ENCODE peak calls at places on chromosomes 7 and 10, in nine cellular contexts. One of them, this sample, is unnamed. For H3K4me1, the result is how much of the 10 kb centered on the place peaks cover.

GRCh38 chr7:79176859-79177477 is 276.5 kb downstream of the MAGI2 start:
- DNase-seq in heart left ventricle: no peak
- DNase-seq in gastrocnemius medialis: no peak
- DNase-seq in stomach: no peak
- DNase-seq in naive thymus-derived CD4-positive, alpha-beta T cell: no peak
- DNase-seq in A549: peak
- DNase-seq in cardiac muscle cell: peak
- DNase-seq in SJSA1: no peak
- DNase-seq in kidney: no peak
- DNase-seq in this sample: no peak

GRCh38 chr7:106367018-106367420 is 82.2 kb upstream of the NAMPT start:
- DNase-seq in heart left ventricle: no peak
- DNase-seq in gastrocnemius medialis: no peak
- DNase-seq in stomach: no peak
- DNase-seq in naive thymus-derived CD4-positive, alpha-beta T cell: no peak
- DNase-seq in A549: no peak
- DNase-seq in cardiac muscle cell: peak
- DNase-seq in SJSA1: peak
- DNase-seq in kidney: no peak
- DNase-seq in this sample: no peak

GRCh38 chr7:35420657-35421056 is 166.8 kb upstream of the TBX20 start:
- DNase-seq in heart left ventricle: no peak
- DNase-seq in gastrocnemius medialis: no peak
- DNase-seq in stomach: no peak
- DNase-seq in naive thymus-derived CD4-positive, alpha-beta T cell: no peak
- DNase-seq in A549: no peak
- DNase-seq in cardiac muscle cell: no peak
- DNase-seq in SJSA1: no peak
- DNase-seq in kidney: no peak
- DNase-seq in this sample: no peak

GRCh38 chr10:118459642-118460193 is 117.6 kb upstream of the FAM204A start:
- DNase-seq in heart left ventricle: peak
- DNase-seq in gastrocnemius medialis: peak
- DNase-seq in stomach: peak
- DNase-seq in naive thymus-derived CD4-positive, alpha-beta T cell: peak
- DNase-seq in A549: peak
- DNase-seq in cardiac muscle cell: peak
- DNase-seq in SJSA1: peak
- DNase-seq in kidney: no peak
- DNase-seq in this sample: no peak

GRCh38 chr7:96649981-96650380 is 59.7 kb downstream of the SEM1 start:
- DNase-seq in heart left ventricle: no peak
- DNase-seq in gastrocnemius medialis: no peak
- DNase-seq in stomach: no peak
- DNase-seq in naive thymus-derived CD4-positive, alpha-beta T cell: no peak
- DNase-seq in A549: no peak
- DNase-seq in cardiac muscle cell: no peak
- DNase-seq in SJSA1: no peak
- DNase-seq in kidney: no peak
- DNase-seq in this sample: no peak

GRCh38 chr7:111647881-111648280 is 85.6 kb upstream of the IMMP2L start:
- DNase-seq in heart left ventricle: no peak
- DNase-seq in gastrocnemius medialis: no peak
- DNase-seq in stomach: no peak
- DNase-seq in naive thymus-derived CD4-positive, alpha-beta T cell: no peak
- DNase-seq in A549: no peak
- DNase-seq in cardiac muscle cell: no peak
- DNase-seq in SJSA1: no peak
- DNase-seq in kidney: no peak
- DNase-seq in this sample: no peak

GRCh38 chr10:46520941-46521340 is 35.5 kb downstream of the GPRIN2 start:
- DNase-seq in heart left ventricle: peak
- DNase-seq in gastrocnemius medialis: peak
- DNase-seq in stomach: peak
- DNase-seq in naive thymus-derived CD4-positive, alpha-beta T cell: no peak
- DNase-seq in A549: no peak
- DNase-seq in cardiac muscle cell: no peak
- DNase-seq in SJSA1: peak
- DNase-seq in kidney: peak
- DNase-seq in this sample: peak

GRCh38 chr7:5824297-5824610 is 42.8 kb upstream of the RNF216 start:
- DNase-seq in heart left ventricle: no peak
- DNase-seq in gastrocnemius medialis: no peak
- DNase-seq in stomach: no peak
- DNase-seq in naive thymus-derived CD4-positive, alpha-beta T cell: no peak
- DNase-seq in A549: no peak
- DNase-seq in cardiac muscle cell: no peak
- DNase-seq in SJSA1: no peak
- DNase-seq in kidney: peak
- DNase-seq in this sample: no peak

GRCh38 chr10:96413151-96413787 is 54.5 kb upstream of the OPALIN start:
- DNase-seq in heart left ventricle: peak
- DNase-seq in gastrocnemius medialis: no peak
- DNase-seq in stomach: no peak
- DNase-seq in naive thymus-derived CD4-positive, alpha-beta T cell: no peak
- DNase-seq in A549: no peak
- DNase-seq in cardiac muscle cell: no peak
- DNase-seq in SJSA1: peak
- DNase-seq in kidney: no peak
- DNase-seq in this sample: no peak

GRCh38 chr7:28509256-28510021 is 97.1 kb downstream of the CREB5 start:
- DNase-seq in heart left ventricle: no peak
- DNase-seq in gastrocnemius medialis: no peak
- DNase-seq in stomach: no peak
- DNase-seq in naive thymus-derived CD4-positive, alpha-beta T cell: no peak
- DNase-seq in A549: no peak
- DNase-seq in cardiac muscle cell: no peak
- DNase-seq in SJSA1: no peak
- DNase-seq in kidney: no peak
- DNase-seq in this sample: no peak

GRCh38 chr7:156219307-156220077 is 407.2 kb upstream of the SHH start:
- DNase-seq in heart left ventricle: no peak
- DNase-seq in gastrocnemius medialis: no peak
- DNase-seq in stomach: no peak
- DNase-seq in naive thymus-derived CD4-positive, alpha-beta T cell: no peak
- DNase-seq in A549: no peak
- DNase-seq in cardiac muscle cell: no peak
- DNase-seq in SJSA1: peak
- DNase-seq in kidney: no peak
- DNase-seq in this sample: no peak

GRCh38 chr7:116528008-116528789 is 3.4 kb downstream of the CAV1 start:
- DNase-seq in heart left ventricle: peak
- DNase-seq in gastrocnemius medialis: peak
- DNase-seq in stomach: no peak
- DNase-seq in naive thymus-derived CD4-positive, alpha-beta T cell: no peak
- DNase-seq in A549: peak
- DNase-seq in cardiac muscle cell: no peak
- DNase-seq in SJSA1: peak
- DNase-seq in kidney: no peak
- DNase-seq in this sample: peak

GRCh38 chr7:116529250-116529649 is 4.4 kb downstream of the CAV1 start:
- DNase-seq in heart left ventricle: no peak
- DNase-seq in gastrocnemius medialis: no peak
- DNase-seq in stomach: no peak
- DNase-seq in naive thymus-derived CD4-positive, alpha-beta T cell: no peak
- DNase-seq in A549: no peak
- DNase-seq in cardiac muscle cell: no peak
- DNase-seq in SJSA1: no peak
- DNase-seq in kidney: no peak
- DNase-seq in this sample: no peak

GRCh38 chr7:116527521-116527920 is 2.7 kb downstream of the CAV1 start:
- DNase-seq in heart left ventricle: no peak
- DNase-seq in gastrocnemius medialis: no peak
- DNase-seq in stomach: no peak
- DNase-seq in naive thymus-derived CD4-positive, alpha-beta T cell: no peak
- DNase-seq in A549: no peak
- DNase-seq in cardiac muscle cell: no peak
- DNase-seq in SJSA1: no peak
- DNase-seq in kidney: no peak
- DNase-seq in this sample: no peak

GRCh38 chr7:116532102-116532501 is 7.3 kb downstream of the CAV1 start:
- DNase-seq in heart left ventricle: no peak
- DNase-seq in gastrocnemius medialis: no peak
- DNase-seq in stomach: no peak
- DNase-seq in naive thymus-derived CD4-positive, alpha-beta T cell: no peak
- DNase-seq in A549: no peak
- DNase-seq in cardiac muscle cell: no peak
- DNase-seq in SJSA1: no peak
- DNase-seq in kidney: no peak
- DNase-seq in this sample: no peak

GRCh38 chr7:116530107-116530820 is 5.4 kb downstream of the CAV1 start:
- DNase-seq in heart left ventricle: no peak
- DNase-seq in gastrocnemius medialis: no peak
- DNase-seq in stomach: no peak
- DNase-seq in naive thymus-derived CD4-positive, alpha-beta T cell: no peak
- DNase-seq in A549: no peak
- DNase-seq in cardiac muscle cell: no peak
- DNase-seq in SJSA1: no peak
- DNase-seq in kidney: no peak
- DNase-seq in this sample: no peak
- H3K4me1 ChIP-seq in heart left ventricle: half or more
- H3K4me1 ChIP-seq in gastrocnemius medialis: under half
- H3K4me1 ChIP-seq in stomach: under half
- H3K4me1 ChIP-seq in naive thymus-derived CD4-positive, alpha-beta T cell: under half
- H3K4me1 ChIP-seq in A549: half or more
- H3K4me1 ChIP-seq in cardiac muscle cell: under half
- H3K4me1 ChIP-seq in SJSA1: under half
- H3K4me1 ChIP-seq in kidney: under half
- H3K4me1 ChIP-seq in this sample: under half

DNA sequence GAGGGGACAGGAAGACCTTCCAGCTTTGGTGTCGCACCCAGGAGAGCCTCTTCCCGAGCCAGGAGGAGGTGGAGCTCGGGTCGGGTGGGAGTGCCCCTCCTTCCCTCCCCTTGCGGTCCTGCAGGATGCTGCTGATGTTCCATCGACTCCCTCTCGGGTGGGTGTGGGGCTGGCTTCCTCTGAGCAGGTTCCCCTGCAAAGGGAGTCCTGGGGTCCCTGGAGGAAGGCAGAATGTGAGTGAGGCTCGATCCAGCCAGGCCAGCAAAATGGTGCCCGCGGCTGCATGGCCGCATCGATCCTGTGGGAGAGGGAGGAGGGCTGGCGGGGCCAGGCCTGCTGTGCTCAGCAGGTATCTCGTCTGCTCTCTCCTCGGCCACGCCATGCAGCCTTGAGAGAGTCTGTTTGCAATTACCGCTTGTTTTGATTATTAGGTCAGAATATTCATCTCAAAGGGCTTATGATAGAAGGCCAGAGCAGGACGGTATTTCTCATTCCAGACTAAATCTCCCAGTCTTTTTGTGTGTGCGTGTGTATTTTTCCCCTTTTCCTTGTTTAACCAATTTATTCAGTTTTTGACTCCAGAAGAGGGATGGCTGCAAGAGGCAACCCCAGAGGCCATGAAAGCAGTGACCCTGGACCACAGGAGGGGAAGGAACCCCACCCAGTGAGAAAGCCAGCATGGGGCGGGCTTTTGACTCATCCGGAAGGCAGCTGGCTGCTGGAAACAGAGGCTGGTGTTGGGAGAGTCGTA is 137.3 kb upstream of the ZMIZ1 start:
- DNase-seq in heart left ventricle: peak
- DNase-seq in gastrocnemius medialis: peak
- DNase-seq in stomach: peak
- DNase-seq in naive thymus-derived CD4-positive, alpha-beta T cell: no peak
- DNase-seq in A549: no peak
- DNase-seq in cardiac muscle cell: no peak
- DNase-seq in SJSA1: peak
- DNase-seq in kidney: no peak
- DNase-seq in this sample: no peak
- H3K27ac ChIP-seq in heart left ventricle: peak
- H3K27ac ChIP-seq in gastrocnemius medialis: no peak
- H3K27ac ChIP-seq in stomach: peak
- H3K27ac ChIP-seq in naive thymus-derived CD4-positive, alpha-beta T cell: no peak
- H3K27ac ChIP-seq in A549: peak
- H3K27ac ChIP-seq in cardiac muscle cell: no peak
- H3K27ac ChIP-seq in SJSA1: peak
- H3K27ac ChIP-seq in kidney: no peak
- H3K27ac ChIP-seq in this sample: no peak

GRCh38 chr10:80509108-80509402 is 28.6 kb upstream of the SH2D4B start:
- DNase-seq in heart left ventricle: no peak
- DNase-seq in gastrocnemius medialis: no peak
- DNase-seq in stomach: no peak
- DNase-seq in naive thymus-derived CD4-positive, alpha-beta T cell: no peak
- DNase-seq in A549: no peak
- DNase-seq in cardiac muscle cell: no peak
- DNase-seq in SJSA1: no peak
- DNase-seq in kidney: peak
- DNase-seq in this sample: no peak

GRCh38 chr10:80506836-80507483 is 30.7 kb upstream of the SH2D4B start:
- DNase-seq in heart left ventricle: no peak
- DNase-seq in gastrocnemius medialis: no peak
- DNase-seq in stomach: no peak
- DNase-seq in naive thymus-derived CD4-positive, alpha-beta T cell: no peak
- DNase-seq in A549: no peak
- DNase-seq in cardiac muscle cell: no peak
- DNase-seq in SJSA1: no peak
- DNase-seq in kidney: no peak
- DNase-seq in this sample: no peak

GRCh38 chr10:80507484-80507880 is 30.2 kb upstream of the SH2D4B start:
- DNase-seq in heart left ventricle: no peak
- DNase-seq in gastrocnemius medialis: no peak
- DNase-seq in stomach: no peak
- DNase-seq in naive thymus-derived CD4-positive, alpha-beta T cell: no peak
- DNase-seq in A549: no peak
- DNase-seq in cardiac muscle cell: no peak
- DNase-seq in SJSA1: no peak
- DNase-seq in kidney: no peak
- DNase-seq in this sample: no peak

GRCh38 chr10:80511984-80512634 is 25.6 kb upstream of the SH2D4B start:
- DNase-seq in heart left ventricle: no peak
- DNase-seq in gastrocnemius medialis: no peak
- DNase-seq in stomach: no peak
- DNase-seq in naive thymus-derived CD4-positive, alpha-beta T cell: no peak
- DNase-seq in A549: no peak
- DNase-seq in cardiac muscle cell: no peak
- DNase-seq in SJSA1: no peak
- DNase-seq in kidney: peak
- DNase-seq in this sample: no peak

GRCh38 chr10:80509403-80510161 is 28.1 kb upstream of the SH2D4B start:
- DNase-seq in heart left ventricle: peak
- DNase-seq in gastrocnemius medialis: no peak
- DNase-seq in stomach: no peak
- DNase-seq in naive thymus-derived CD4-positive, alpha-beta T cell: no peak
- DNase-seq in A549: peak
- DNase-seq in cardiac muscle cell: no peak
- DNase-seq in SJSA1: peak
- DNase-seq in kidney: peak
- DNase-seq in this sample: no peak
- H3K4me1 ChIP-seq in heart left ventricle: half or more
- H3K4me1 ChIP-seq in gastrocnemius medialis: under half
- H3K4me1 ChIP-seq in stomach: under half
- H3K4me1 ChIP-seq in naive thymus-derived CD4-positive, alpha-beta T cell: under half
- H3K4me1 ChIP-seq in A549: half or more
- H3K4me1 ChIP-seq in cardiac muscle cell: under half
- H3K4me1 ChIP-seq in SJSA1: half or more
- H3K4me1 ChIP-seq in kidney: under half
- H3K4me1 ChIP-seq in this sample: under half

DNA sequence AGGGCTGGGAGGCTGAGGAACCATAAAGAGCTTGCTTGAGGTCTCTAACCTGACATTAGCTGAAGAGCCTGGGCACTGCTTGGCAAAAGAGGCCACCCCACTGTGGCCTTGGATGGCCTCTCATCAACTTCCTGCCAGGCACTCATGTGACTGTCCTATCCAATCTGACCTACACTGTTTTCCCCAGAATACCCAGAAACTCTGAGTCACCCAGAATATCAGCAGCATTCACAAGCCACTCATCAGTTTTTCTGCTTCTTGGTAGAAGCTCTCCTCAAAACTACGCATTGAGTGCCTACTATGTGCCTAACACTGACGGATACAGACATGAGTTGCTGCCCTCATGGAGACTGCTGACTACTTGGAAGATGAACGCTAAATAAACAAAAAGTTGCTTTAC is 4.1 kb upstream of the NT5C2 start:
- DNase-seq in heart left ventricle: peak
- DNase-seq in gastrocnemius medialis: peak
- DNase-seq in stomach: peak
- DNase-seq in naive thymus-derived CD4-positive, alpha-beta T cell: no peak
- DNase-seq in A549: peak
- DNase-seq in cardiac muscle cell: no peak
- DNase-seq in SJSA1: peak
- DNase-seq in kidney: no peak
- DNase-seq in this sample: peak
- H3K27ac ChIP-seq in heart left ventricle: peak
- H3K27ac ChIP-seq in gastrocnemius medialis: peak
- H3K27ac ChIP-seq in stomach: no peak
- H3K27ac ChIP-seq in naive thymus-derived CD4-positive, alpha-beta T cell: no peak
- H3K27ac ChIP-seq in A549: peak
- H3K27ac ChIP-seq in cardiac muscle cell: no peak
- H3K27ac ChIP-seq in SJSA1: peak
- H3K27ac ChIP-seq in kidney: no peak
- H3K27ac ChIP-seq in this sample: no peak